ENCODE peak calls at places on chromosome 1, in ten cellular contexts. One of them, this sample, is unnamed.

GRCh38 chr1:1435094-1435903 is at the start of gene VWA1:
- DNase-seq in ovary: peak; percentile 84
- DNase-seq in heart left ventricle: peak; percentile 77
- DNase-seq in transverse colon: peak; percentile 84
- DNase-seq in tibial artery: peak; percentile 73
- DNase-seq in iPS DF 6.9: no peak
- DNase-seq in MM.1S: no peak
- DNase-seq in endodermal cell: peak; percentile 87
- DNase-seq in heart right ventricle: peak; percentile 83
- DNase-seq in CD4-positive, alpha-beta memory T cell: peak; percentile 47
- DNase-seq in this sample: peak; percentile 78

GRCh38 chr1:213666113-213666512 is 321.7 kb upstream of the PROX1 start:
- DNase-seq in MM.1S: no peak
- DNase-seq in endodermal cell: no peak
- DNase-seq in iPS DF 6.9: no peak
- DNase-seq in CD4-positive, alpha-beta memory T cell: no peak
- DNase-seq in transverse colon: no peak
- DNase-seq in ovary: no peak
- DNase-seq in heart right ventricle: no peak
- DNase-seq in tibial artery: no peak
- DNase-seq in heart left ventricle: no peak
- DNase-seq in this sample: no peak

GRCh38 chr1:10767282-10767681 is 29.2 kb downstream of the CASZ1 start:
- DNase-seq in transverse colon: no peak
- DNase-seq in heart left ventricle: no peak
- DNase-seq in MM.1S: no peak
- DNase-seq in heart right ventricle: no peak
- DNase-seq in CD4-positive, alpha-beta memory T cell: no peak
- DNase-seq in ovary: no peak
- DNase-seq in endodermal cell: no peak
- DNase-seq in iPS DF 6.9: no peak
- DNase-seq in tibial artery: no peak
- DNase-seq in this sample: peak; percentile 46

GRCh38 chr1:240797050-240797449 is 185.1 kb upstream of the GREM2 start:
- DNase-seq in ovary: no peak
- DNase-seq in transverse colon: no peak
- DNase-seq in tibial artery: no peak
- DNase-seq in iPS DF 6.9: no peak
- DNase-seq in MM.1S: no peak
- DNase-seq in heart right ventricle: no peak
- DNase-seq in CD4-positive, alpha-beta memory T cell: no peak
- DNase-seq in endodermal cell: no peak
- DNase-seq in heart left ventricle: no peak
- DNase-seq in this sample: no peak

GRCh38 chr1:226945106-226945857 is 5.2 kb downstream of the COQ8A start:
- DNase-seq in ovary: no peak
- DNase-seq in iPS DF 6.9: no peak
- DNase-seq in endodermal cell: peak; percentile 81
- DNase-seq in heart right ventricle: no peak
- DNase-seq in MM.1S: no peak
- DNase-seq in transverse colon: peak; percentile 84
- DNase-seq in tibial artery: peak; percentile 48
- DNase-seq in CD4-positive, alpha-beta memory T cell: no peak
- DNase-seq in heart left ventricle: no peak
- DNase-seq in this sample: peak; percentile 55

GRCh38 chr1:32364836-32365235 is 2.5 kb downstream of the TSSK3 start:
- DNase-seq in transverse colon: no peak
- DNase-seq in ovary: no peak
- DNase-seq in heart right ventricle: no peak
- DNase-seq in iPS DF 6.9: no peak
- DNase-seq in tibial artery: no peak
- DNase-seq in endodermal cell: no peak
- DNase-seq in CD4-positive, alpha-beta memory T cell: no peak
- DNase-seq in heart left ventricle: no peak
- DNase-seq in MM.1S: no peak
- DNase-seq in this sample: no peak

GRCh38 chr1:208084764-208085163 is 159.4 kb downstream of the PLXNA2 start:
- DNase-seq in heart left ventricle: no peak
- DNase-seq in endodermal cell: no peak
- DNase-seq in tibial artery: no peak
- DNase-seq in transverse colon: no peak
- DNase-seq in ovary: no peak
- DNase-seq in MM.1S: no peak
- DNase-seq in iPS DF 6.9: no peak
- DNase-seq in CD4-positive, alpha-beta memory T cell: no peak
- DNase-seq in heart right ventricle: no peak
- DNase-seq in this sample: no peak

GRCh38 chr1:245235156-245235555 is 80.4 kb downstream of the KIF26B start:
- DNase-seq in heart left ventricle: no peak
- DNase-seq in heart right ventricle: no peak
- DNase-seq in ovary: no peak
- DNase-seq in MM.1S: no peak
- DNase-seq in endodermal cell: peak; percentile 35
- DNase-seq in CD4-positive, alpha-beta memory T cell: no peak
- DNase-seq in iPS DF 6.9: no peak
- DNase-seq in transverse colon: no peak
- DNase-seq in tibial artery: no peak
- DNase-seq in this sample: no peak

GRCh38 chr1:73065585-73065984 is 783.2 kb upstream of the NEGR1 start:
- DNase-seq in CD4-positive, alpha-beta memory T cell: no peak
- DNase-seq in heart right ventricle: no peak
- DNase-seq in transverse colon: no peak
- DNase-seq in endodermal cell: peak; percentile 56
- DNase-seq in ovary: no peak
- DNase-seq in MM.1S: peak; percentile 61
- DNase-seq in heart left ventricle: no peak
- DNase-seq in iPS DF 6.9: no peak
- DNase-seq in tibial artery: no peak
- DNase-seq in this sample: no peak

GRCh38 chr1:39269791-39270342 is 65.4 kb downstream of the MACF1 start:
- DNase-seq in heart left ventricle: no peak
- DNase-seq in CD4-positive, alpha-beta memory T cell: no peak
- DNase-seq in tibial artery: no peak
- DNase-seq in heart right ventricle: no peak
- DNase-seq in MM.1S: peak; percentile 87
- DNase-seq in endodermal cell: no peak
- DNase-seq in ovary: no peak
- DNase-seq in transverse colon: peak; percentile 14
- DNase-seq in iPS DF 6.9: no peak
- DNase-seq in this sample: no peak

GRCh38 chr1:39272791-39273071 is 68.2 kb downstream of the MACF1 start:
- DNase-seq in CD4-positive, alpha-beta memory T cell: no peak
- DNase-seq in endodermal cell: no peak
- DNase-seq in heart left ventricle: no peak
- DNase-seq in transverse colon: no peak
- DNase-seq in iPS DF 6.9: no peak
- DNase-seq in tibial artery: no peak
- DNase-seq in ovary: no peak
- DNase-seq in heart right ventricle: no peak
- DNase-seq in MM.1S: no peak
- DNase-seq in this sample: no peak

GRCh38 chr1:39270368-39270767 is 65.9 kb downstream of the MACF1 start:
- DNase-seq in heart right ventricle: no peak
- DNase-seq in endodermal cell: no peak
- DNase-seq in transverse colon: no peak
- DNase-seq in iPS DF 6.9: no peak
- DNase-seq in MM.1S: no peak
- DNase-seq in heart left ventricle: no peak
- DNase-seq in ovary: no peak
- DNase-seq in CD4-positive, alpha-beta memory T cell: no peak
- DNase-seq in tibial artery: no peak
- DNase-seq in this sample: no peak

GRCh38 chr1:39269349-39269748 is 64.9 kb downstream of the MACF1 start:
- DNase-seq in ovary: no peak
- DNase-seq in heart left ventricle: no peak
- DNase-seq in transverse colon: no peak
- DNase-seq in MM.1S: no peak
- DNase-seq in endodermal cell: no peak
- DNase-seq in iPS DF 6.9: no peak
- DNase-seq in CD4-positive, alpha-beta memory T cell: no peak
- DNase-seq in tibial artery: no peak
- DNase-seq in heart right ventricle: no peak
- DNase-seq in this sample: no peak

GRCh38 chr1:39272027-39272790 is 67.7 kb downstream of the MACF1 start:
- DNase-seq in heart left ventricle: no peak
- DNase-seq in heart right ventricle: no peak
- DNase-seq in ovary: no peak
- DNase-seq in tibial artery: no peak
- DNase-seq in transverse colon: peak; percentile 14
- DNase-seq in iPS DF 6.9: no peak
- DNase-seq in MM.1S: peak; percentile 87
- DNase-seq in endodermal cell: peak; percentile 58
- DNase-seq in CD4-positive, alpha-beta memory T cell: no peak
- DNase-seq in this sample: no peak
- H3K4me1 ChIP-seq in heart left ventricle: peaks cover 35% of the 10 kb centered on the region
- H3K4me1 ChIP-seq in heart right ventricle: peaks cover 6% of the 10 kb centered on the region
- H3K4me1 ChIP-seq in ovary: peaks cover 20% of the 10 kb centered on the region
- H3K4me1 ChIP-seq in tibial artery: peaks cover 45% of the 10 kb centered on the region
- H3K4me1 ChIP-seq in transverse colon: peaks cover 25% of the 10 kb centered on the region
- H3K4me1 ChIP-seq in iPS DF 6.9: peaks cover 3% of the 10 kb centered on the region
- H3K4me1 ChIP-seq in MM.1S: peaks cover 56% of the 10 kb centered on the region
- H3K4me1 ChIP-seq in endodermal cell: peaks cover 23% of the 10 kb centered on the region
- H3K4me1 ChIP-seq in CD4-positive, alpha-beta memory T cell: peaks cover 87% of the 10 kb centered on the region
- H3K4me1 ChIP-seq in this sample: peaks cover 41% of the 10 kb centered on the region

DNA sequence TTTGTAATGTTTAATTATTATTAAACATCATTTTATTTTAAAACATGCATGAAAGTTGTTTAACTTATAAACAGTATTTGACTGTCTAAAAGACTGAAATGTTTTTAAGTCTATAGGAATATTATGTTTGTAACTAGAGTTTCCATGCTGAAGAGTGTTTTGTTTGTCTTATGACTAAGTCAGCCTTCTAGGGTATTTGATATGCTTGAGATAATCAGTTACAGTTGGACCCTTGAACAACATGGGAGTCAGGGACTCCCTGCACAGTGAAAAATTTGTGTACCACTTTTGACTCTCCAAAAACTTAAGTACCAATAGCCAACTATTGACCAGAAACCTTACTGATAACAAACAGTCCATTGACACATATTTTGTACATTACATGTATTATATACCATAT is 45.5 kb upstream of the KANK4 start:
- DNase-seq in ovary: no peak
- DNase-seq in tibial artery: no peak
- DNase-seq in MM.1S: no peak
- DNase-seq in transverse colon: no peak
- DNase-seq in iPS DF 6.9: no peak
- DNase-seq in CD4-positive, alpha-beta memory T cell: no peak
- DNase-seq in endodermal cell: no peak
- DNase-seq in heart left ventricle: no peak
- DNase-seq in heart right ventricle: no peak
- DNase-seq in this sample: no peak
- H3K4me1 ChIP-seq in ovary: no peaks in the 10 kb centered on the region
- H3K4me1 ChIP-seq in tibial artery: no peaks in the 10 kb centered on the region
- H3K4me1 ChIP-seq in MM.1S: no peaks in the 10 kb centered on the region
- H3K4me1 ChIP-seq in transverse colon: no peaks in the 10 kb centered on the region
- H3K4me1 ChIP-seq in iPS DF 6.9: no peaks in the 10 kb centered on the region
- H3K4me1 ChIP-seq in CD4-positive, alpha-beta memory T cell: no peaks in the 10 kb centered on the region
- H3K4me1 ChIP-seq in endodermal cell: no peaks in the 10 kb centered on the region
- H3K4me1 ChIP-seq in heart left ventricle: no peaks in the 10 kb centered on the region
- H3K4me1 ChIP-seq in heart right ventricle: no peaks in the 10 kb centered on the region
- H3K4me1 ChIP-seq in this sample: no peaks in the 10 kb centered on the region

GRCh38 chr1:152169356-152170025 is 10.5 kb upstream of the RPTN start:
- DNase-seq in heart right ventricle: no peak
- DNase-seq in endodermal cell: no peak
- DNase-seq in ovary: no peak
- DNase-seq in MM.1S: peak; percentile 80
- DNase-seq in tibial artery: no peak
- DNase-seq in heart left ventricle: no peak
- DNase-seq in transverse colon: no peak
- DNase-seq in CD4-positive, alpha-beta memory T cell: no peak
- DNase-seq in iPS DF 6.9: no peak
- DNase-seq in this sample: no peak

GRCh38 chr1:152166966-152167365 is 7.9 kb upstream of the RPTN start:
- DNase-seq in heart right ventricle: no peak
- DNase-seq in transverse colon: no peak
- DNase-seq in heart left ventricle: no peak
- DNase-seq in iPS DF 6.9: no peak
- DNase-seq in CD4-positive, alpha-beta memory T cell: no peak
- DNase-seq in MM.1S: no peak
- DNase-seq in tibial artery: no peak
- DNase-seq in endodermal cell: no peak
- DNase-seq in ovary: no peak
- DNase-seq in this sample: no peak

GRCh38 chr1:152168535-152168868 is 9.5 kb upstream of the RPTN start:
- DNase-seq in endodermal cell: no peak
- DNase-seq in transverse colon: no peak
- DNase-seq in ovary: no peak
- DNase-seq in CD4-positive, alpha-beta memory T cell: no peak
- DNase-seq in heart right ventricle: no peak
- DNase-seq in tibial artery: no peak
- DNase-seq in heart left ventricle: no peak
- DNase-seq in iPS DF 6.9: no peak
- DNase-seq in MM.1S: no peak
- DNase-seq in this sample: no peak

GRCh38 chr1:152170287-152170933 is 11.4 kb upstream of the RPTN start:
- DNase-seq in ovary: no peak
- DNase-seq in heart right ventricle: no peak
- DNase-seq in iPS DF 6.9: no peak
- DNase-seq in CD4-positive, alpha-beta memory T cell: no peak
- DNase-seq in transverse colon: no peak
- DNase-seq in heart left ventricle: no peak
- DNase-seq in tibial artery: no peak
- DNase-seq in endodermal cell: no peak
- DNase-seq in MM.1S: peak; percentile 59
- DNase-seq in this sample: no peak

DNA sequence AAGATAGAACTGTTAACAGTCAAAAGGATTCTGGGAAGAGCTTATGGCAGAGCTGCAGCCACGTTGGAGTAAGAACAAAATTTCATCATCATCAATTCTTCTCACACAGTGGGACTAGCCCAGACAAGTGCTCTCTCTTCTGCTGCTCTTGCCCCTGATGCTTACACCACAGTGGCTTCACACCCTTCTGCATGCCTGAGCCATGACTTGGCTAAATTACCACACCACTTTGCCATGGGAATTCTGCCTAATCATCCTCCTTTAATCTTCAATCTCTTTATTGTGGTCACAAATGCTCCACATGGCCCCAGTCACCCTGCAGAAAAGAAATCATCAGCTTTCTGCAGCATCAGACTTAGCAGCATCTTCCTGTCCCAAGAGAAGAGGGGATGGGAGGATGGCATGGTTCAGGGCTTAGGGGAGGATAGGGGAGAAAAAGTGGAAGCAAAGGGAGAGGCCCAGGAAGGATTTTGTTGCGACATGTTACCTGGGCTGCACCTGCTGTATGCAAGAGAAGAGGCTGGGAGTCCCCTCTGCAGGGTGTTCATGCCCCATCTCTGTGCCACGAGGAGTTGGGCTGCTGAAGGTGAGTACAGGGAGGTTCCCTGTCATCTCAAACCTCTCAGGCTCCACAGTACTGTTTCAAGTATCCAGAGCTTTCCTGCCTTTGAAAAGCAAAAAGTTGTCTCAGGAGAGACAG is 9.0 kb upstream of the RPTN start:
- DNase-seq in endodermal cell: no peak
- DNase-seq in ovary: no peak
- DNase-seq in tibial artery: no peak
- DNase-seq in heart right ventricle: no peak
- DNase-seq in heart left ventricle: no peak
- DNase-seq in CD4-positive, alpha-beta memory T cell: no peak
- DNase-seq in iPS DF 6.9: no peak
- DNase-seq in transverse colon: no peak
- DNase-seq in MM.1S: no peak
- DNase-seq in this sample: no peak
- H3K4me1 ChIP-seq in endodermal cell: no peaks in the 10 kb centered on the region
- H3K4me1 ChIP-seq in ovary: no peaks in the 10 kb centered on the region
- H3K4me1 ChIP-seq in tibial artery: no peaks in the 10 kb centered on the region
- H3K4me1 ChIP-seq in heart right ventricle: no peaks in the 10 kb centered on the region
- H3K4me1 ChIP-seq in heart left ventricle: peaks cover 5% of the 10 kb centered on the region
- H3K4me1 ChIP-seq in CD4-positive, alpha-beta memory T cell: no peaks in the 10 kb centered on the region
- H3K4me1 ChIP-seq in iPS DF 6.9: no peaks in the 10 kb centered on the region
- H3K4me1 ChIP-seq in transverse colon: no peaks in the 10 kb centered on the region
- H3K4me1 ChIP-seq in MM.1S: peaks cover 55% of the 10 kb centered on the region
- H3K4me1 ChIP-seq in this sample: no peaks in the 10 kb centered on the region

GRCh38 chr1:27891196-27891889 is 19.0 kb downstream of the THEMIS2 start:
- DNase-seq in heart left ventricle: no peak
- DNase-seq in endodermal cell: no peak
- DNase-seq in tibial artery: no peak
- DNase-seq in heart right ventricle: no peak
- DNase-seq in MM.1S: peak; percentile 19
- DNase-seq in ovary: no peak
- DNase-seq in CD4-positive, alpha-beta memory T cell: peak; percentile 43
- DNase-seq in transverse colon: peak; percentile 63
- DNase-seq in iPS DF 6.9: no peak
- DNase-seq in this sample: no peak
- H3K4me1 ChIP-seq in heart left ventricle: no peaks in the 10 kb centered on the region
- H3K4me1 ChIP-seq in endodermal cell: no peaks in the 10 kb centered on the region
- H3K4me1 ChIP-seq in tibial artery: no peaks in the 10 kb centered on the region
- H3K4me1 ChIP-seq in heart right ventricle: no peaks in the 10 kb centered on the region
- H3K4me1 ChIP-seq in MM.1S: peaks cover 6% of the 10 kb centered on the region
- H3K4me1 ChIP-seq in ovary: no peaks in the 10 kb centered on the region
- H3K4me1 ChIP-seq in CD4-positive, alpha-beta memory T cell: peaks cover 60% of the 10 kb centered on the region
- H3K4me1 ChIP-seq in transverse colon: no peaks in the 10 kb centered on the region
- H3K4me1 ChIP-seq in iPS DF 6.9: no peaks in the 10 kb centered on the region
- H3K4me1 ChIP-seq in this sample: no peaks in the 10 kb centered on the region

This sample was measured in psoas muscle.